ENCODE peak calls at places on chromosomes 12 and 14, in four cellular contexts. Q is left cardiac atrium, P is T-helper 2 cell, F is mucosa of gallbladder. Y is an unnamed sample.
A peak's percentile ranks its signal among the peaks of the same experiment; 100 is the strongest.

GRCh38 chr14:38208825-38209562 is 1.3 kb downstream of the SSTR1 start:
- DNase-seq in F (peak; percentile 54), P (no peak), Q (peak; percentile 28), Y (peak; percentile 63)

GRCh38 chr12:22287776-22288621 is 46.5 kb downstream of the ST8SIA1 start:
- DNase-seq in F (no peak), P (no peak), Q (no peak), Y (no peak)

GRCh38 chr12:68953536-68953935 is 20.6 kb upstream of the CPM start:
- DNase-seq in F (no peak), P (no peak), Q (no peak), Y (no peak)

GRCh38 chr12:111753144-111753881 is 13.4 kb upstream of the ALDH2 start:
- DNase-seq in P (no peak), Q (peak; percentile 77), F (peak; percentile 54), Y (peak; percentile 74)

GRCh38 chr14:81137316-81137715 is 83.4 kb downstream of the GTF2A1 start:
- DNase-seq in F (no peak), Q (no peak), P (no peak), Y (no peak)

GRCh38 chr12:123388948-123389559 is 5.1 kb downstream of the KMT5A start:
- DNase-seq in F (no peak), Q (no peak), P (no peak), Y (no peak)

GRCh38 chr12:88958153-88958552 is 377.9 kb upstream of the KITLG start:
- DNase-seq in F (no peak), P (no peak), Q (no peak), Y (no peak)

GRCh38 chr12:49964849-49965624 is 3.4 kb downstream of the AQP5 start:
- DNase-seq in Q (no peak), F (no peak), P (no peak), Y (peak; percentile 57)

GRCh38 chr12:120416490-120417216 is 21.3 kb upstream of the COX6A1 start:
- DNase-seq in Q (no peak), P (no peak), F (no peak), Y (no peak)

GRCh38 chr14:70186826-70187483 is 1.8 kb downstream of the SLC8A3 start:
- DNase-seq in Q (peak; percentile 33), P (no peak), F (no peak), Y (no peak)

GRCh38 chr12:78232756-78233155 is 402.1 kb downstream of the NAV3 start:
- DNase-seq in P (no peak), Q (no peak), F (no peak), Y (no peak)

GRCh38 chr14:84493779-84494178 is 1036.2 kb upstream of the FLRT2 start:
- DNase-seq in Q (no peak), P (no peak), F (no peak), Y (no peak)

GRCh38 chr12:116274552-116275375 is 2.7 kb downstream of the MED13L start:
- DNase-seq in F (no peak), P (no peak), Q (no peak), Y (no peak)

GRCh38 chr14:53620325-53620716 is 336.3 kb downstream of the BMP4 start:
- DNase-seq in P (no peak), Q (no peak), F (peak; percentile 51), Y (no peak)

GRCh38 chr12:122841544-122842321 is 6.5 kb downstream of the HIP1R start:
- DNase-seq in F (no peak), Q (peak; percentile 61), P (no peak), Y (no peak)

GRCh38 chr12:102816816-102817434 is 100.1 kb downstream of the PAH start:
- DNase-seq in P (no peak), F (no peak), Q (no peak), Y (no peak)

GRCh38 chr14:99527427-99528076 is 46.3 kb downstream of the CCNK start:
- DNase-seq in Q (no peak), P (no peak), F (no peak), Y (no peak)

GRCh38 chr12:21656931-21657335 is 709 bp downstream of the LDHB start:
- DNase-seq in F (peak; percentile 52), P (no peak), Q (peak; percentile 31), Y (no peak)

GRCh38 chr12:95805864-95806669 is 15.5 kb upstream of the NTN4 start:
- DNase-seq in F (no peak), P (no peak), Q (peak; percentile 25), Y (no peak)

GRCh38 chr12:53538209-53538689 is 31.0 kb upstream of the NPFF start:
- DNase-seq in Q (no peak), P (no peak), F (peak; percentile 42), Y (no peak)

GRCh38 chr12:6280053-6280469 is 30.4 kb upstream of the PLEKHG6 start:
- DNase-seq in Q (peak; percentile 67), P (no peak), F (peak; percentile 31), Y (no peak)

GRCh38 chr14:38743941-38744611 is 359.0 kb downstream of the SEC23A start:
- DNase-seq in F (no peak), P (no peak), Q (no peak), Y (no peak)

GRCh38 chr12:96501139-96501741 is 11.9 kb downstream of the CFAP54 start:
- DNase-seq in Q (peak; percentile 58), P (no peak), F (peak; percentile 29), Y (no peak)

GRCh38 chr14:96538097-96538496 is 35.9 kb downstream of the PAPOLA start:
- DNase-seq in P (no peak), F (no peak), Q (no peak), Y (no peak)

GRCh38 chr12:106773286-106773685 is 1.2 kb upstream of the RIC8B start:
- DNase-seq in F (no peak), P (no peak), Q (no peak), Y (no peak)

GRCh38 chr12:40775681-40776080 is 83.4 kb downstream of the CNTN1 start:
- DNase-seq in F (no peak), P (no peak), Q (no peak), Y (no peak)

GRCh38 chr12:132492522-132492921 is 2.6 kb downstream of the FBRSL1 start:
- DNase-seq in P (no peak), Q (no peak), F (no peak), Y (no peak)

GRCh38 chr12:95546491-95546813 is 4.8 kb downstream of the USP44 start:
- DNase-seq in Q (no peak), P (no peak), F (no peak), Y (no peak)